ENCODE peak calls at places on chromosomes 4 and X, in five cellular contexts. One of them, this sample, is unnamed.
A peak's percentile ranks its signal among the peaks of the same experiment; 100 is the strongest.

GRCh38 chr4:187480146-187481145 is 515.1 kb upstream of the ZFP42 start:
- DNase-seq in SK-MEL-5: no peak
- DNase-seq in cardiac fibroblast: no peak
- DNase-seq in BJ: peak; percentile 59
- DNase-seq in skeletal muscle cell: no peak
- DNase-seq in this sample: no peak

GRCh38 chrX:52015794-52016193 is 53.2 kb downstream of the MAGED4B start:
- DNase-seq in SK-MEL-5: no peak
- DNase-seq in cardiac fibroblast: no peak
- DNase-seq in BJ: no peak
- DNase-seq in skeletal muscle cell: no peak
- DNase-seq in this sample: no peak

GRCh38 chrX:149877636-149878035 is 3.3 kb upstream of the MAGEA8 start:
- DNase-seq in SK-MEL-5: no peak
- DNase-seq in cardiac fibroblast: no peak
- DNase-seq in BJ: no peak
- DNase-seq in skeletal muscle cell: peak; percentile 1
- DNase-seq in this sample: no peak

GRCh38 chr4:48129307-48130014 is 4.6 kb downstream of the TXK start:
- DNase-seq in SK-MEL-5: no peak
- DNase-seq in cardiac fibroblast: peak; percentile 13
- DNase-seq in BJ: no peak
- DNase-seq in skeletal muscle cell: no peak
- DNase-seq in this sample: no peak

GRCh38 chrX:10656214-10656613 is 35.8 kb upstream of the MID1 start:
- DNase-seq in SK-MEL-5: no peak
- DNase-seq in cardiac fibroblast: no peak
- DNase-seq in BJ: no peak
- DNase-seq in skeletal muscle cell: no peak
- DNase-seq in this sample: no peak

GRCh38 chr4:136424052-136424451 is 1108.2 kb downstream of the PCDH18 start:
- DNase-seq in SK-MEL-5: no peak
- DNase-seq in cardiac fibroblast: no peak
- DNase-seq in BJ: no peak
- DNase-seq in skeletal muscle cell: no peak
- DNase-seq in this sample: no peak

GRCh38 chr4:632926-633325 is 7.6 kb downstream of the PDE6B start:
- DNase-seq in SK-MEL-5: no peak
- DNase-seq in cardiac fibroblast: no peak
- DNase-seq in BJ: no peak
- DNase-seq in skeletal muscle cell: no peak
- DNase-seq in this sample: no peak

GRCh38 chrX:119041175-119041574 is 31.6 kb upstream of the CT47C1 start:
- DNase-seq in SK-MEL-5: peak; percentile 16
- DNase-seq in cardiac fibroblast: peak; percentile 88
- DNase-seq in BJ: peak; percentile 24
- DNase-seq in skeletal muscle cell: peak; percentile 74
- DNase-seq in this sample: peak; percentile 91

GRCh38 chr4:36358173-36358572 is 76.8 kb downstream of the DTHD1 start:
- DNase-seq in SK-MEL-5: no peak
- DNase-seq in cardiac fibroblast: no peak
- DNase-seq in BJ: no peak
- DNase-seq in skeletal muscle cell: no peak
- DNase-seq in this sample: no peak

This sample was measured in lung microvascular endothelial cell.